ENCODE peak calls at places on chromosomes 1 and 21, in nine cellular contexts. One of them, this sample, is unnamed. For H3K4me1, the result is how much of the 10 kb centered on the place peaks cover.

GRCh38 chr1:224524679-224525078 is 90.1 kb upstream of the WDR26 start:
- DNase-seq in uterus: no peak
- DNase-seq in IMR-90: peak
- DNase-seq in suprapubic skin: no peak
- DNase-seq in sigmoid colon: no peak
- DNase-seq in body of pancreas: no peak
- DNase-seq in breast epithelium: no peak
- DNase-seq in tibial nerve: no peak
- DNase-seq in heart left ventricle: no peak
- DNase-seq in this sample: no peak

GRCh38 chr1:204405988-204406387 is 5.6 kb downstream of the PPP1R15B start:
- DNase-seq in uterus: no peak
- DNase-seq in IMR-90: no peak
- DNase-seq in suprapubic skin: no peak
- DNase-seq in sigmoid colon: no peak
- DNase-seq in body of pancreas: no peak
- DNase-seq in breast epithelium: no peak
- DNase-seq in tibial nerve: no peak
- DNase-seq in heart left ventricle: no peak
- DNase-seq in this sample: no peak

GRCh38 chr1:21340230-21340564 is 49.9 kb upstream of the ECE1 start:
- DNase-seq in uterus: no peak
- DNase-seq in IMR-90: no peak
- DNase-seq in suprapubic skin: no peak
- DNase-seq in sigmoid colon: peak
- DNase-seq in body of pancreas: peak
- DNase-seq in breast epithelium: peak
- DNase-seq in tibial nerve: no peak
- DNase-seq in heart left ventricle: no peak
- DNase-seq in this sample: no peak

GRCh38 chr1:113991467-113991997 is 12.3 kb downstream of the OLFML3 start:
- DNase-seq in uterus: no peak
- DNase-seq in IMR-90: no peak
- DNase-seq in suprapubic skin: no peak
- DNase-seq in sigmoid colon: no peak
- DNase-seq in body of pancreas: no peak
- DNase-seq in breast epithelium: no peak
- DNase-seq in tibial nerve: no peak
- DNase-seq in heart left ventricle: no peak
- DNase-seq in this sample: no peak

GRCh38 chr1:176932114-176933104 is 232.1 kb downstream of the ASTN1 start:
- DNase-seq in uterus: no peak
- DNase-seq in IMR-90: no peak
- DNase-seq in suprapubic skin: no peak
- DNase-seq in sigmoid colon: no peak
- DNase-seq in body of pancreas: peak
- DNase-seq in breast epithelium: no peak
- DNase-seq in tibial nerve: no peak
- DNase-seq in heart left ventricle: no peak
- DNase-seq in this sample: no peak

GRCh38 chr1:88595355-88595754 is 88.7 kb upstream of the PKN2 start:
- DNase-seq in uterus: no peak
- DNase-seq in IMR-90: peak
- DNase-seq in suprapubic skin: no peak
- DNase-seq in sigmoid colon: no peak
- DNase-seq in body of pancreas: no peak
- DNase-seq in breast epithelium: no peak
- DNase-seq in tibial nerve: no peak
- DNase-seq in heart left ventricle: no peak
- DNase-seq in this sample: no peak

GRCh38 chr1:109996476-109996875 is 11.9 kb downstream of the AHCYL1 start:
- DNase-seq in uterus: no peak
- DNase-seq in IMR-90: peak
- DNase-seq in suprapubic skin: no peak
- DNase-seq in sigmoid colon: no peak
- DNase-seq in body of pancreas: no peak
- DNase-seq in breast epithelium: no peak
- DNase-seq in tibial nerve: no peak
- DNase-seq in heart left ventricle: no peak
- DNase-seq in this sample: no peak

GRCh38 chr1:114156538-114157274 is 3.0 kb upstream of the SYT6 start:
- DNase-seq in uterus: no peak
- DNase-seq in IMR-90: no peak
- DNase-seq in suprapubic skin: no peak
- DNase-seq in sigmoid colon: no peak
- DNase-seq in body of pancreas: no peak
- DNase-seq in breast epithelium: no peak
- DNase-seq in tibial nerve: no peak
- DNase-seq in heart left ventricle: no peak
- DNase-seq in this sample: no peak

GRCh38 chr1:29633784-29634183 is 397.5 kb downstream of the PTPRU start:
- DNase-seq in uterus: no peak
- DNase-seq in IMR-90: no peak
- DNase-seq in suprapubic skin: no peak
- DNase-seq in sigmoid colon: no peak
- DNase-seq in body of pancreas: no peak
- DNase-seq in breast epithelium: no peak
- DNase-seq in tibial nerve: no peak
- DNase-seq in heart left ventricle: no peak
- DNase-seq in this sample: no peak

GRCh38 chr1:111161843-111162242 is 21.8 kb downstream of the CEPT1 start:
- DNase-seq in uterus: no peak
- DNase-seq in IMR-90: peak
- DNase-seq in suprapubic skin: no peak
- DNase-seq in sigmoid colon: no peak
- DNase-seq in body of pancreas: no peak
- DNase-seq in breast epithelium: no peak
- DNase-seq in tibial nerve: no peak
- DNase-seq in heart left ventricle: no peak
- DNase-seq in this sample: no peak

GRCh38 chr1:64733576-64734288 is 11.1 kb upstream of the RAVER2 start:
- DNase-seq in uterus: no peak
- DNase-seq in IMR-90: peak
- DNase-seq in suprapubic skin: no peak
- DNase-seq in sigmoid colon: no peak
- DNase-seq in body of pancreas: no peak
- DNase-seq in breast epithelium: no peak
- DNase-seq in tibial nerve: no peak
- DNase-seq in heart left ventricle: no peak
- DNase-seq in this sample: no peak

GRCh38 chr21:34054259-34054658 is 19.1 kb upstream of the MRPS6 start:
- DNase-seq in uterus: no peak
- DNase-seq in IMR-90: no peak
- DNase-seq in suprapubic skin: no peak
- DNase-seq in sigmoid colon: no peak
- DNase-seq in body of pancreas: no peak
- DNase-seq in breast epithelium: no peak
- DNase-seq in tibial nerve: no peak
- DNase-seq in heart left ventricle: no peak
- DNase-seq in this sample: no peak

GRCh38 chr1:147213271-147213670 is 11.9 kb downstream of the FMO5 start:
- DNase-seq in uterus: no peak
- DNase-seq in IMR-90: no peak
- DNase-seq in suprapubic skin: no peak
- DNase-seq in sigmoid colon: no peak
- DNase-seq in body of pancreas: no peak
- DNase-seq in breast epithelium: no peak
- DNase-seq in tibial nerve: no peak
- DNase-seq in heart left ventricle: no peak
- DNase-seq in this sample: no peak

GRCh38 chr21:17798796-17799195 is 20.4 kb downstream of the C21orf91 start:
- DNase-seq in uterus: no peak
- DNase-seq in IMR-90: no peak
- DNase-seq in suprapubic skin: no peak
- DNase-seq in sigmoid colon: no peak
- DNase-seq in body of pancreas: no peak
- DNase-seq in breast epithelium: no peak
- DNase-seq in tibial nerve: no peak
- DNase-seq in heart left ventricle: no peak
- DNase-seq in this sample: no peak

GRCh38 chr21:38999148-38999547 is 184.1 kb downstream of the PSMG1 start:
- DNase-seq in uterus: no peak
- DNase-seq in IMR-90: peak
- DNase-seq in suprapubic skin: no peak
- DNase-seq in sigmoid colon: no peak
- DNase-seq in body of pancreas: no peak
- DNase-seq in breast epithelium: no peak
- DNase-seq in tibial nerve: no peak
- DNase-seq in heart left ventricle: no peak
- DNase-seq in this sample: no peak

GRCh38 chr1:209674957-209675566 is at the start of gene G0S2:
- DNase-seq in uterus: peak
- DNase-seq in IMR-90: peak
- DNase-seq in suprapubic skin: no peak
- DNase-seq in sigmoid colon: peak
- DNase-seq in body of pancreas: peak
- DNase-seq in breast epithelium: peak
- DNase-seq in tibial nerve: no peak
- DNase-seq in heart left ventricle: peak
- DNase-seq in this sample: no peak
- TF ChIP-seq POLR2A in uterus: no peak
- TF ChIP-seq POLR2A in IMR-90: no peak
- TF ChIP-seq POLR2A in suprapubic skin: no peak
- TF ChIP-seq POLR2A in sigmoid colon: peak
- TF ChIP-seq POLR2A in body of pancreas: peak
- TF ChIP-seq POLR2A in breast epithelium: no peak
- TF ChIP-seq POLR2A in tibial nerve: no peak
- TF ChIP-seq POLR2A in heart left ventricle: peak
- TF ChIP-seq POLR2A in this sample: peak

DNA sequence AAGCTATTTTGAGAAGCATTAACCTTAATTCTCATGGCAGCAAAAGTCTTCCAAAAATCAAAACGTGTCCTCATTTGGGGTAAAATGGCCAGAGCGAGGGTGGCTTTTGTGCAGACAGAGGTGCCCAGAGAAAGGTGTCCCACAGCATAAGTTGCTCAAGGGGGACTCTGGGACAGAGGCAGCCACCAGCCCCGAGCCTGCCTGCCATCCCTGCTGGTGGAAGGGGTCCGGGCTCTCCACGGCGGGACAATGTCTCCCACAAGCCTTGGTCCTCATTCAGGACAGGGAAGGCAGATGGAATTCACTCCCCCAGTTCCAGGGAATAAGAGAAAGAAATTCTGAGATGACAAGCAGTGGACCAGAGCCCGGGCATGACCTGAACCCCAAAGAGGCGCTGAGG is 12.6 kb upstream of the ARHGEF16 start:
- DNase-seq in uterus: no peak
- DNase-seq in IMR-90: no peak
- DNase-seq in suprapubic skin: no peak
- DNase-seq in sigmoid colon: no peak
- DNase-seq in body of pancreas: no peak
- DNase-seq in breast epithelium: no peak
- DNase-seq in tibial nerve: no peak
- DNase-seq in heart left ventricle: no peak
- DNase-seq in this sample: no peak
- H3K27ac ChIP-seq in uterus: no peak
- H3K27ac ChIP-seq in IMR-90: no peak
- H3K27ac ChIP-seq in suprapubic skin: no peak
- H3K27ac ChIP-seq in sigmoid colon: no peak
- H3K27ac ChIP-seq in body of pancreas: no peak
- H3K27ac ChIP-seq in breast epithelium: no peak
- H3K27ac ChIP-seq in tibial nerve: peak
- H3K27ac ChIP-seq in heart left ventricle: no peak
- H3K27ac ChIP-seq in this sample: no peak

GRCh38 chr1:208222376-208223110 is 21.6 kb downstream of the PLXNA2 start:
- DNase-seq in uterus: no peak
- DNase-seq in IMR-90: no peak
- DNase-seq in suprapubic skin: no peak
- DNase-seq in sigmoid colon: no peak
- DNase-seq in body of pancreas: no peak
- DNase-seq in breast epithelium: no peak
- DNase-seq in tibial nerve: no peak
- DNase-seq in heart left ventricle: no peak
- DNase-seq in this sample: no peak
- H3K4me1 ChIP-seq in uterus: under half
- H3K4me1 ChIP-seq in IMR-90: under half
- H3K4me1 ChIP-seq in suprapubic skin: under half
- H3K4me1 ChIP-seq in sigmoid colon: half or more
- H3K4me1 ChIP-seq in body of pancreas: half or more
- H3K4me1 ChIP-seq in breast epithelium: under half
- H3K4me1 ChIP-seq in tibial nerve: under half
- H3K4me1 ChIP-seq in heart left ventricle: half or more
- H3K4me1 ChIP-seq in this sample: under half

GRCh38 chr1:174998569-174999215 is 1.1 kb upstream of the CACYBP start:
- DNase-seq in uterus: peak
- DNase-seq in IMR-90: peak
- DNase-seq in suprapubic skin: peak
- DNase-seq in sigmoid colon: no peak
- DNase-seq in body of pancreas: peak
- DNase-seq in breast epithelium: no peak
- DNase-seq in tibial nerve: no peak
- DNase-seq in heart left ventricle: no peak
- DNase-seq in this sample: no peak

GRCh38 chr1:174999926-175000696 is at the start of gene CACYBP:
- DNase-seq in uterus: no peak
- DNase-seq in IMR-90: peak
- DNase-seq in suprapubic skin: no peak
- DNase-seq in sigmoid colon: no peak
- DNase-seq in body of pancreas: peak
- DNase-seq in breast epithelium: no peak
- DNase-seq in tibial nerve: peak
- DNase-seq in heart left ventricle: no peak
- DNase-seq in this sample: peak

GRCh38 chr1:174996474-174996873 is 3.3 kb upstream of the CACYBP start:
- DNase-seq in uterus: no peak
- DNase-seq in IMR-90: peak
- DNase-seq in suprapubic skin: no peak
- DNase-seq in sigmoid colon: no peak
- DNase-seq in body of pancreas: no peak
- DNase-seq in breast epithelium: no peak
- DNase-seq in tibial nerve: no peak
- DNase-seq in heart left ventricle: no peak
- DNase-seq in this sample: no peak

GRCh38 chr1:175000697-175001187 is 995 bp downstream of the CACYBP start:
- DNase-seq in uterus: no peak
- DNase-seq in IMR-90: no peak
- DNase-seq in suprapubic skin: no peak
- DNase-seq in sigmoid colon: no peak
- DNase-seq in body of pancreas: no peak
- DNase-seq in breast epithelium: no peak
- DNase-seq in tibial nerve: no peak
- DNase-seq in heart left ventricle: no peak
- DNase-seq in this sample: no peak

DNA sequence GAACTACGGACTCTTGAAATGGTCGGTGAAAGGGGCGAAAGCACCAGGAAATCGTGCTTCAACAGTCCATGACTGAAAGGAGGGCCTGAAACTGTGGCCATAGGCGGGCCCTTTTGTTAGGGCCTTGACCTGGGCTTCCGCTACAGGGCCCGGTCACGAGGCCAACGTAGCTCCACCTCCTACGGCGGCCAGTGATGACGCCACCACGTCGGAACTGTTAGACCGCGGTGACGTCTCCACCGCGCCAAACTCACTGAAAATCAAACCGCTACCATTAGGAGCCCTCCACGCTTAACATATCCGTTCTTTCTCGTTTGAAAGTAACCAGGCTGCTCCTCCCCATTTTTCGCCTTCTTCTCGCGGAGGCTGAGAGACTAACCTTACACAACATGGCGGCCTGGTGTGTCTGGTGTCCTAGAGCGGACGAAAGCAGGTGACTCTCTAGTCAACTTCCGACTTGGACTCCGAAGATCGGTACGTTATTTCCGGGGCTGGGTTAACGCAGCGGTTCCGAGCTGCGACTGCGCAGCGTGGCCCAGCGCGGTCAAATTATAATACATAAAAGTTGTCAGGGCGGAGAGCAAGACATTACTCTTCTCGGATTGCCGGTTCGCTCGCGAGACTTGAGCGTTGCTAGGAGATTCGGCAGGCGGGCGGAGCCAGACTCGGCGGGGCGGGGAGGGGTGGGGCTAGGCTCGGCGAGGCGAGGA is 376 bp upstream of the CACYBP start:
- DNase-seq in uterus: peak
- DNase-seq in IMR-90: peak
- DNase-seq in suprapubic skin: peak
- DNase-seq in sigmoid colon: peak
- DNase-seq in body of pancreas: peak
- DNase-seq in breast epithelium: peak
- DNase-seq in tibial nerve: peak
- DNase-seq in heart left ventricle: peak
- DNase-seq in this sample: peak
- TF ChIP-seq POLR2A in uterus: peak
- TF ChIP-seq POLR2A in IMR-90: peak
- TF ChIP-seq POLR2A in suprapubic skin: peak
- TF ChIP-seq POLR2A in sigmoid colon: peak
- TF ChIP-seq POLR2A in body of pancreas: peak
- TF ChIP-seq POLR2A in breast epithelium: peak
- TF ChIP-seq POLR2A in tibial nerve: peak
- TF ChIP-seq POLR2A in heart left ventricle: peak
- TF ChIP-seq POLR2A in this sample: peak

This sample was measured in esophagus squamous epithelium.